ENCODE peak calls at places on chromosomes 16 and 17, in four cellular contexts. One of them, this sample, is unnamed.
A peak's percentile ranks its signal among the peaks of the same experiment; 100 is the strongest.

GRCh38 chr17:34670618-34671017 is 91.2 kb downstream of the TMEM132E start:
- DNase-seq in neuronal stem cell: no peak
- DNase-seq in AG10803: no peak
- DNase-seq in fibroblast of villous mesenchyme: no peak
- DNase-seq in this sample: no peak

GRCh38 chr17:28347261-28347891 is 10.0 kb downstream of the POLDIP2 start:
- DNase-seq in AG10803: peak; percentile 94
- DNase-seq in neuronal stem cell: no peak
- DNase-seq in fibroblast of villous mesenchyme: no peak
- DNase-seq in this sample: no peak

GRCh38 chr16:48949636-48950035 is 332.0 kb downstream of the CBLN1 start:
- DNase-seq in neuronal stem cell: no peak
- DNase-seq in fibroblast of villous mesenchyme: no peak
- DNase-seq in AG10803: peak; percentile 49
- DNase-seq in this sample: no peak

GRCh38 chr17:17819561-17819995 is 17.2 kb downstream of the SREBF1 start:
- DNase-seq in AG10803: peak; percentile 86
- DNase-seq in fibroblast of villous mesenchyme: peak; percentile 93
- DNase-seq in neuronal stem cell: no peak
- DNase-seq in this sample: peak; percentile 91

GRCh38 chr16:57306676-57307341 is 22.3 kb upstream of the PLLP start:
- DNase-seq in neuronal stem cell: no peak
- DNase-seq in AG10803: no peak
- DNase-seq in fibroblast of villous mesenchyme: no peak
- DNase-seq in this sample: no peak

GRCh38 chr16:4696905-4697866 is 3.8 kb downstream of the NUDT16L1 start:
- DNase-seq in neuronal stem cell: no peak
- DNase-seq in fibroblast of villous mesenchyme: no peak
- DNase-seq in AG10803: no peak
- DNase-seq in this sample: no peak

GRCh38 chr17:30232015-30232821 is 3.3 kb downstream of the SLC6A4 start:
- DNase-seq in AG10803: no peak
- DNase-seq in fibroblast of villous mesenchyme: no peak
- DNase-seq in neuronal stem cell: no peak
- DNase-seq in this sample: no peak

GRCh38 chr17:48238933-48239602 is 131.5 kb downstream of the SNX11 start:
- DNase-seq in neuronal stem cell: no peak
- DNase-seq in AG10803: no peak
- DNase-seq in fibroblast of villous mesenchyme: no peak
- DNase-seq in this sample: no peak

GRCh38 chr16:81556715-81557284 is 112.2 kb downstream of the CMIP start:
- DNase-seq in neuronal stem cell: no peak
- DNase-seq in fibroblast of villous mesenchyme: peak; percentile 21
- DNase-seq in AG10803: peak; percentile 56
- DNase-seq in this sample: no peak

GRCh38 chr17:32928527-32929287 is 754 bp downstream of the TMEM98 start:
- DNase-seq in fibroblast of villous mesenchyme: peak; percentile 42
- DNase-seq in AG10803: peak; percentile 24
- DNase-seq in neuronal stem cell: no peak
- DNase-seq in this sample: no peak

GRCh38 chr17:81120149-81120484 is 45.2 kb upstream of the PVALEF start:
- DNase-seq in neuronal stem cell: no peak
- DNase-seq in AG10803: no peak
- DNase-seq in fibroblast of villous mesenchyme: no peak
- DNase-seq in this sample: no peak

GRCh38 chr17:66451188-66452149 is 149.1 kb downstream of the PRKCA start:
- DNase-seq in neuronal stem cell: no peak
- DNase-seq in AG10803: no peak
- DNase-seq in fibroblast of villous mesenchyme: no peak
- DNase-seq in this sample: no peak

DNA sequence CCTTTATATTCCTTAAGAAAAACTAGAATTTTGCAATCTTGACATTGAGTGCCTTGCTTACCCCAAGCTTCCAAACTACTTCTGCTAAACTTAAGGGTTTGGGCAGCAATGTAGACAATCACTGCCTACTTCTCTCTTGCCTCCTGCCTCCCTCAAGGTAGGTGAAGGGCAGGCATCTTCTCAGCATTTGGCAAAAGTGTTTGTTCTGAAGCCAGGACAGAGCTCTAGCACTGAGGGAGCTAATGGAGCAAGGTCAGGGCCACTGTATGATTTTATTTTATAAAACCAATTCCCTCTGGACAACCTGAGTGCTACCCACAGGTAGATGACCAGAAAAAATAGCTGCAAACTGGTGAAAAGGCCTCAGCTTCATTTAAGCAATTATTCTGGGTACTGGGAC is 111.8 kb downstream of the IRX3 start:
- DNase-seq in fibroblast of villous mesenchyme: no peak
- DNase-seq in neuronal stem cell: no peak
- DNase-seq in AG10803: no peak
- DNase-seq in this sample: no peak
- H3K4me3 ChIP-seq in fibroblast of villous mesenchyme: no peak overlapping the region
- H3K4me3 ChIP-seq in neuronal stem cell: no peak overlapping the region
- H3K4me3 ChIP-seq in AG10803: no peak overlapping the region
- H3K4me3 ChIP-seq in this sample: no peak overlapping the region

GRCh38 chr17:78716292-78716691 is 65.8 kb downstream of the CYTH1 start:
- DNase-seq in neuronal stem cell: no peak
- DNase-seq in AG10803: no peak
- DNase-seq in fibroblast of villous mesenchyme: no peak
- DNase-seq in this sample: no peak
- H3K4me3 ChIP-seq in neuronal stem cell: no peak overlapping the region
- H3K4me3 ChIP-seq in AG10803: no peak overlapping the region
- H3K4me3 ChIP-seq in fibroblast of villous mesenchyme: no peak overlapping the region
- H3K4me3 ChIP-seq in this sample: peak overlapping the region; percentile 52

DNA sequence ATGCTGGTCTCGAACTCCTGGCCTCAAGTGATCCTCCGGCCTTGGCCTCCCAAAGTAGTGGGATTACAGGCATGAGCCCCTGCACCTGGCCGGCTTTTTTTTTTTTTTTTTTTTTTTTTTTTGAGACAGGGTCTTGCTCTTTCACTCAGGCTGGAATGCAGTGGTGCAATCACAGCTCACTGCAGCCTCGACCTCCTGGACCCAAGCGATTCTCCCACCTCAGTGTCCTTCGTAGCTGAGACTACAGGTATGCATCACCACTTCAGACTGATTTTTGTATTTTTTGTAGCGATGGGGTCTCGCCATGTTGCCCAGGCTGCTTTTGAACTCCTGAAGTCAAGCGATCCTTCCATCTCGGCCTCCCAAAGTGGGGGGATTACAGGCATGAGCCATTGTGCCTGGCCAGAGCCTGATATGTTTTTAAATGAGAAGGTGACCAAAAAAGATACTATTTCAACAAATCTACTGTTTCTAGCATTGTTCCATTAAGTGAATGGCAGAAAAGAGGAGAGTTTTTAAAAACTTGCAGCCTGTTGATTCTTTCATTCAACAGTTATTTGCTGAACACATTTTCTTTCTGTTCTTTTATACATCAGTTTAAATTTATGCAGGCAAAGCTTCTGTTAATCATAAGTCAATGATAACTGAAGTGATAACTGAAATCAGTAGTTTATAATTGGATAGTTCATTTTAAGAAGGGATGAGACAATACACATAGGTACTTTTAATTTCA is 3.2 kb upstream of the SRSF1 start:
- DNase-seq in AG10803: no peak
- DNase-seq in fibroblast of villous mesenchyme: no peak
- DNase-seq in neuronal stem cell: no peak
- DNase-seq in this sample: no peak
- H3K4me3 ChIP-seq in AG10803: no peak overlapping the region
- H3K4me3 ChIP-seq in fibroblast of villous mesenchyme: no peak overlapping the region
- H3K4me3 ChIP-seq in neuronal stem cell: no peak overlapping the region
- H3K4me3 ChIP-seq in this sample: no peak overlapping the region

DNA sequence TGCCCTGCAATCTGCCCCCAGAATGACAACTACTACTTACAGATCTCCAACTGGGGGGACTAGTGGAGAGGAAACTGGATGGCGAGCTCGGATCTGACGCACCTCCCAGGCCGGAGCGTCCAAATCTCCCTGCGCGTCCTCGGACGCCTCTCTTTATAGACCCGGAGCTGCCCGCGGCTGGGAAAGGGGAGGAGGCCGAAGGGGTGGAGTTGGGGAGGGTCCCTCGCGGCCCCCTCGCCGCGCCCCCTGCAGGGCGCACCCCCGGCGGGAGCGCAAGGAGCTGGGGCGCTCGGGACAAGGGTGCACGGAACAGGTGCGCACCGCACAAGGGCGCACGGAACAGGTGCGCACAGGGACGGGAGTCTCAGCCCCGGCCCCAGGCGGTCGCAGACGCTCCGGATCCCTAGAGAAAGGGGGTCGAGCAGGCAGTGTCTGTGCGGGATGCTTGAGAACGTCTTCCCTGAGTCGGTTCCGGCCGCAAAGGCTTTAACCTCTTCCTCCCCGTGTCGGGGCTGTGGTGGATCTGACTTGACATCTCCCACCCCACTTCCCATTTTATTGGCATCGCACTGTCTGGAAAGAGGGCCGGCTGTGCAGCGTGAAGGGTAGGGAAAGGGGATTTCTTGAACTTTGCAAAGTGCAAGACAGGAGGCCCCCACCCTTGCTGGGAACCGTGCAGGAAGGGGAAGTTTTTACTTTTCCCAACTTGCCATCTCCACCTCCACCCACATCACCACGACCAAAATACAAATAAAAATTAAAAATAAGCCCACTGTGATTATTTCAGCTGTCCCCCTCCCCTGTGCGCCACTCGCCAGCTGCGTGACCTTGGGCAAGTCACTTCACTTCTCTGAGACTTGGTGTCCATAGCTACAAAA is at the start of gene MYH11:
- DNase-seq in fibroblast of villous mesenchyme: no peak
- DNase-seq in neuronal stem cell: peak; percentile 29
- DNase-seq in AG10803: no peak
- DNase-seq in this sample: no peak
- H3K4me3 ChIP-seq in fibroblast of villous mesenchyme: peak within 1 kb of the TSS; percentile 48
- H3K4me3 ChIP-seq in neuronal stem cell: peak within 1 kb of the TSS; percentile 79
- H3K4me3 ChIP-seq in AG10803: peak within 1 kb of the TSS; percentile 60
- H3K4me3 ChIP-seq in this sample: peak within 1 kb of the TSS; percentile 39

GRCh38 chr17:77375526-77375916 is 234.8 kb downstream of the SEC14L1 start:
- DNase-seq in neuronal stem cell: no peak
- DNase-seq in AG10803: no peak
- DNase-seq in fibroblast of villous mesenchyme: no peak
- DNase-seq in this sample: peak; percentile 86

GRCh38 chr17:77373298-77374169 is 232.8 kb downstream of the SEC14L1 start:
- DNase-seq in neuronal stem cell: no peak
- DNase-seq in fibroblast of villous mesenchyme: peak; percentile 47
- DNase-seq in AG10803: no peak
- DNase-seq in this sample: peak; percentile 49

GRCh38 chr17:77375917-77376651 is 235.3 kb downstream of the SEC14L1 start:
- DNase-seq in fibroblast of villous mesenchyme: peak; percentile 89
- DNase-seq in AG10803: peak; percentile 82
- DNase-seq in neuronal stem cell: no peak
- DNase-seq in this sample: peak; percentile 78

GRCh38 chr17:77374170-77374936 is 233.6 kb downstream of the SEC14L1 start:
- DNase-seq in fibroblast of villous mesenchyme: peak; percentile 92
- DNase-seq in neuronal stem cell: peak; percentile 83
- DNase-seq in AG10803: peak; percentile 85
- DNase-seq in this sample: peak; percentile 96

GRCh38 chr17:77375108-77375507 is 234.3 kb downstream of the SEC14L1 start:
- DNase-seq in AG10803: no peak
- DNase-seq in fibroblast of villous mesenchyme: peak; percentile 30
- DNase-seq in neuronal stem cell: no peak
- DNase-seq in this sample: no peak
- H3K4me3 ChIP-seq in AG10803: peak overlapping the region; percentile 88
- H3K4me3 ChIP-seq in fibroblast of villous mesenchyme: peak overlapping the region; percentile 78
- H3K4me3 ChIP-seq in neuronal stem cell: no peak overlapping the region
- H3K4me3 ChIP-seq in this sample: peak overlapping the region; percentile 80

GRCh38 chr17:8062435-8062806 is 23.6 kb downstream of the ALOX15B start:
- DNase-seq in AG10803: no peak
- DNase-seq in fibroblast of villous mesenchyme: peak; percentile 70
- DNase-seq in neuronal stem cell: no peak
- DNase-seq in this sample: no peak
- H3K4me3 ChIP-seq in AG10803: no peak overlapping the region
- H3K4me3 ChIP-seq in fibroblast of villous mesenchyme: peak overlapping the region; percentile 34
- H3K4me3 ChIP-seq in neuronal stem cell: no peak overlapping the region
- H3K4me3 ChIP-seq in this sample: no peak overlapping the region

GRCh38 chr17:76972046-76972641 is 103.9 kb downstream of the MGAT5B start:
- DNase-seq in fibroblast of villous mesenchyme: no peak
- DNase-seq in AG10803: no peak
- DNase-seq in neuronal stem cell: no peak
- DNase-seq in this sample: no peak

GRCh38 chr17:76966486-76967181 is 98.4 kb downstream of the MGAT5B start:
- DNase-seq in neuronal stem cell: no peak
- DNase-seq in fibroblast of villous mesenchyme: no peak
- DNase-seq in AG10803: no peak
- DNase-seq in this sample: no peak

GRCh38 chr17:76967762-76968161 is 99.6 kb downstream of the MGAT5B start:
- DNase-seq in neuronal stem cell: no peak
- DNase-seq in AG10803: no peak
- DNase-seq in fibroblast of villous mesenchyme: no peak
- DNase-seq in this sample: no peak

GRCh38 chr17:76968707-76969597 is 100.7 kb downstream of the MGAT5B start:
- DNase-seq in neuronal stem cell: peak; percentile 90
- DNase-seq in AG10803: no peak
- DNase-seq in fibroblast of villous mesenchyme: no peak
- DNase-seq in this sample: peak; percentile 74

DNA sequence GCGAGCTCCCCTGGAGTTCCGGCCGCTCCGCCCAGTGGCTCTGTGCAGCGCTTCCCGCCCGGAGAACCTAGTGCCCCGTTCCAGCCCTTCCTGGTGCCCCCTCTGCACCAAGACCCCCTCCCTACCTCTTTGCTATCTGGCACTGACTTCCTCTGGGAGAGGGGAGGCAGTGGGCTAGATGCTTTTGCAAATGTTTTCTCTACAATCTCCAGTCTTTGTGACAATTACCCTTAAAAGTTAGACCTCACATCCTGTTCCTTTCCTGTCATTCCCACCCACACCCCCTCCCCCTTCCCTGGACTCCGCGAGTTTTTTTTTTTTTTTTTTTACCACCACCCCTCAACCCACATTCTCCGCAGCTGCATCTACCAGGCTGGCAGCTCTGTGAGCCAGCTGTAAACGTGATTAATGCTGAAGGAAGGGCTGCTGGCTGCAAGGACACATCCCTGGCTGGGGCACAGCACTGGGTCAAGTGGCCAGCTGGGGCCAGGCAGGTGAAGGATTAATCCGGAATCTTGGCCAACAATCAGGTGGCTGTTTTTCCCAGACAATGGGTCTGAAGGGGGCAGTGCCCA is 101.5 kb downstream of the MGAT5B start:
- DNase-seq in AG10803: no peak
- DNase-seq in neuronal stem cell: no peak
- DNase-seq in fibroblast of villous mesenchyme: no peak
- DNase-seq in this sample: peak; percentile 64
- H3K4me3 ChIP-seq in AG10803: no peak overlapping the region
- H3K4me3 ChIP-seq in neuronal stem cell: peak overlapping the region; percentile 73
- H3K4me3 ChIP-seq in fibroblast of villous mesenchyme: no peak overlapping the region
- H3K4me3 ChIP-seq in this sample: peak overlapping the region; percentile 49

GRCh38 chr16:88059701-88060386 is 108.6 kb downstream of the BANP start:
- DNase-seq in fibroblast of villous mesenchyme: no peak
- DNase-seq in AG10803: no peak
- DNase-seq in neuronal stem cell: no peak
- DNase-seq in this sample: no peak
- H3K4me3 ChIP-seq in fibroblast of villous mesenchyme: no peak overlapping the region
- H3K4me3 ChIP-seq in AG10803: no peak overlapping the region
- H3K4me3 ChIP-seq in neuronal stem cell: no peak overlapping the region
- H3K4me3 ChIP-seq in this sample: no peak overlapping the region